ENCODE peak calls at places on chromosomes 6 and 20, in eight cellular contexts. E, V, D, U, A, H, Y and T are unnamed samples.

GRCh38 chr6:88006559-88006958 is 41.1 kb upstream of the SPACA1 start:
- DNase-seq in E (no peak), D (no peak), H (no peak), Y (no peak), U (no peak), V (no peak), A (no peak), T (no peak)

GRCh38 chr20:40897177-40897700 is 131.4 kb upstream of the TOP1 start:
- DNase-seq in V (no peak), Y (no peak), H (no peak), A (no peak), U (no peak), E (no peak), D (no peak), T (no peak)

GRCh38 chr6:40848868-40849524 is 190.0 kb downstream of the UNC5CL start:
- DNase-seq in Y (no peak), V (no peak), H (no peak), D (no peak), E (no peak), U (no peak), A (no peak), T (no peak)

GRCh38 chr6:41097467-41098090 is 24.8 kb downstream of the NFYA start:
- DNase-seq in A (no peak), E (no peak), H (no peak), D (no peak), U (no peak), V (no peak), Y (no peak), T (no peak)

GRCh38 chr20:57480444-57481152 is 44.3 kb downstream of the CTCFL start:
- DNase-seq in A (no peak), Y (no peak), V (no peak), U (no peak), E (no peak), H (no peak), D (no peak), T (no peak)

GRCh38 chr6:134161036-134161435 is 108.6 kb upstream of the SLC2A12 start:
- DNase-seq in Y (no peak), D (no peak), U (no peak), E (no peak), A (no peak), V (no peak), H (no peak), T (no peak)

GRCh38 chr20:53692465-53693067 is 98.9 kb upstream of the ZNF217 start:
- DNase-seq in U (peak), A (no peak), D (no peak), Y (peak), E (no peak), V (no peak), H (peak), T (no peak)

GRCh38 chr20:14142964-14143627 is 147.8 kb downstream of the MACROD2 start:
- DNase-seq in Y (peak), H (no peak), A (no peak), V (no peak), U (no peak), D (no peak), E (no peak), T (no peak)

GRCh38 chr6:14088600-14089168 is 28.9 kb upstream of the CD83 start:
- DNase-seq in E (no peak), V (no peak), D (peak), A (no peak), H (no peak), Y (no peak), U (no peak), T (no peak)

GRCh38 chr6:71376830-71377229 is 88.2 kb downstream of the OGFRL1 start:
- DNase-seq in H (no peak), D (no peak), V (no peak), E (no peak), Y (no peak), U (no peak), A (no peak), T (no peak)

GRCh38 chr20:2820896-2821869 is 5.0 kb downstream of the TMEM239 start:
- DNase-seq in E (no peak), H (no peak), Y (no peak), A (peak), U (no peak), D (peak), V (no peak), T (no peak)

GRCh38 chr6:155273438-155273837 is 9.6 kb downstream of the CLDN20 start:
- DNase-seq in A (no peak), D (no peak), Y (no peak), H (no peak), E (no peak), V (no peak), U (no peak), T (no peak)

GRCh38 chr20:62186887-62187866 is 4.3 kb downstream of the MTG2 start:
- DNase-seq in V (no peak), U (no peak), D (no peak), E (no peak), A (no peak), H (no peak), Y (no peak), T (no peak)

GRCh38 chr20:50538276-50538675 is 28.1 kb downstream of the PTPN1 start:
- DNase-seq in H (no peak), D (no peak), E (no peak), U (no peak), V (no peak), A (no peak), Y (no peak), T (no peak)

GRCh38 chr6:47934023-47934422 is 152.2 kb downstream of the OPN5 start:
- DNase-seq in H (no peak), U (no peak), D (no peak), Y (no peak), V (no peak), A (no peak), E (no peak), T (no peak)

GRCh38 chr6:28263946-28264345 is 3.0 kb upstream of the ZSCAN26 start:
- DNase-seq in V (no peak), D (no peak), H (no peak), A (no peak), U (no peak), Y (no peak), E (no peak), T (no peak)

GRCh38 chr20:52446421-52447231 is 255.0 kb upstream of the ZFP64 start:
- DNase-seq in A (no peak), D (no peak), H (no peak), V (no peak), U (no peak), E (no peak), Y (peak), T (no peak)

GRCh38 chr6:52620906-52621190 is 44.0 kb upstream of the TRAM2 start:
- DNase-seq in V (no peak), U (no peak), H (no peak), D (no peak), A (no peak), Y (no peak), E (no peak), T (no peak)

GRCh38 chr6:498795-499231 is 107.3 kb downstream of the IRF4 start:
- DNase-seq in D (no peak), U (no peak), A (no peak), Y (no peak), E (no peak), H (peak), V (no peak), T (no peak)

GRCh38 chr6:155077331-155077730 is 82.2 kb downstream of the TIAM2 start:
- DNase-seq in H (no peak), Y (peak), D (no peak), V (no peak), E (no peak), U (no peak), A (no peak), T (no peak)

GRCh38 chr20:56750430-56750829 is 121.3 kb downstream of the TFAP2C start:
- DNase-seq in Y (no peak), D (peak), H (no peak), V (no peak), U (no peak), A (peak), E (no peak), T (no peak)

GRCh38 chr20:41334036-41334435 is 6.6 kb upstream of the LPIN3 start:
- DNase-seq in Y (no peak), D (no peak), A (no peak), E (no peak), U (no peak), V (no peak), H (no peak), T (no peak)

GRCh38 chr6:133958782-133959181 is 5.8 kb downstream of the TBPL1 start:
- DNase-seq in E (no peak), U (no peak), D (no peak), A (no peak), V (no peak), H (no peak), Y (no peak), T (no peak)

GRCh38 chr6:107030151-107030550 is 2.2 kb downstream of the MTRES1 start:
- DNase-seq in Y (no peak), E (no peak), U (no peak), V (no peak), A (no peak), D (no peak), H (no peak), T (no peak)

GRCh38 chr6:136085370-136086115 is 164.6 kb downstream of the MTFR2 start:
- DNase-seq in Y (no peak), U (no peak), A (no peak), D (no peak), V (no peak), H (no peak), E (no peak), T (no peak)

GRCh38 chr6:56291278-56291917 is 44.0 kb upstream of the COL21A1 start:
- DNase-seq in D (no peak), H (no peak), E (no peak), Y (no peak), U (no peak), A (no peak), V (no peak), T (no peak)

GRCh38 chr6:41272591-41273175 is 13.8 kb downstream of the TREM1 start:
- DNase-seq in U (no peak), H (no peak), D (no peak), Y (no peak), V (no peak), E (no peak), A (no peak), T (peak)

GRCh38 chr6:29875257-29875656 is 47.6 kb downstream of the HLA-G start:
- DNase-seq in V (no peak), D (no peak), U (no peak), A (no peak), E (no peak), H (no peak), Y (no peak), T (no peak)

GRCh38 chr6:16243055-16243454 is 4.7 kb downstream of the GMPR start:
- DNase-seq in Y (no peak), H (no peak), V (peak), U (no peak), D (peak), A (no peak), E (no peak), T (no peak)

GRCh38 chr6:137362878-137363804 is 131.1 kb downstream of the OLIG3 start:
- DNase-seq in U (no peak), E (no peak), A (no peak), V (no peak), H (no peak), Y (no peak), D (no peak), T (no peak)

GRCh38 chr6:52994031-52994788 is 874 bp downstream of the GSTA4 start:
- DNase-seq in Y (peak), A (peak), V (no peak), H (peak), E (peak), D (peak), U (peak), T (no peak)

GRCh38 chr6:13615802-13616140 is 636 bp downstream of the NOL7 start:
- DNase-seq in U (peak), E (peak), V (peak), H (peak), A (peak), Y (peak), D (peak), T (no peak)

GRCh38 chr20:62704341-62704948 is 4.2 kb upstream of the NTSR1 start:
- DNase-seq in Y (peak), U (peak), V (peak), H (peak), D (peak), E (peak), A (peak), T (no peak)

GRCh38 chr6:118810420-118811027 is 83.4 kb upstream of the ASF1A start:
- DNase-seq in U (no peak), D (peak), A (no peak), V (peak), H (peak), Y (peak), E (no peak), T (no peak)

GRCh38 chr6:110816677-110817076 is 1.4 kb upstream of the CDK19 start:
- DNase-seq in A (no peak), E (no peak), V (no peak), U (no peak), Y (no peak), H (peak), D (no peak), T (no peak)

GRCh38 chr6:12066297-12066696 is 54.2 kb downstream of the HIVEP1 start:
- DNase-seq in V (no peak), E (no peak), Y (no peak), A (no peak), D (no peak), H (no peak), U (no peak), T (no peak)

GRCh38 chr6:128521302-128521632 is 868 bp upstream of the PTPRK start:
- DNase-seq in A (no peak), V (no peak), Y (peak), U (no peak), H (no peak), D (no peak), E (no peak), T (no peak)

GRCh38 chr6:128518531-128519131 is 1.8 kb downstream of the PTPRK start:
- DNase-seq in Y (no peak), H (no peak), E (no peak), U (no peak), D (no peak), A (no peak), V (no peak), T (no peak)

GRCh38 chr6:128519132-128519930 is 1.1 kb downstream of the PTPRK start:
- DNase-seq in Y (peak), A (peak), E (peak), U (peak), H (peak), D (peak), V (peak), T (no peak)

GRCh38 chr6:128519931-128520435 is 416 bp downstream of the PTPRK start:
- DNase-seq in V (peak), D (peak), A (no peak), E (no peak), U (peak), H (peak), Y (peak), T (no peak)

DNA sequence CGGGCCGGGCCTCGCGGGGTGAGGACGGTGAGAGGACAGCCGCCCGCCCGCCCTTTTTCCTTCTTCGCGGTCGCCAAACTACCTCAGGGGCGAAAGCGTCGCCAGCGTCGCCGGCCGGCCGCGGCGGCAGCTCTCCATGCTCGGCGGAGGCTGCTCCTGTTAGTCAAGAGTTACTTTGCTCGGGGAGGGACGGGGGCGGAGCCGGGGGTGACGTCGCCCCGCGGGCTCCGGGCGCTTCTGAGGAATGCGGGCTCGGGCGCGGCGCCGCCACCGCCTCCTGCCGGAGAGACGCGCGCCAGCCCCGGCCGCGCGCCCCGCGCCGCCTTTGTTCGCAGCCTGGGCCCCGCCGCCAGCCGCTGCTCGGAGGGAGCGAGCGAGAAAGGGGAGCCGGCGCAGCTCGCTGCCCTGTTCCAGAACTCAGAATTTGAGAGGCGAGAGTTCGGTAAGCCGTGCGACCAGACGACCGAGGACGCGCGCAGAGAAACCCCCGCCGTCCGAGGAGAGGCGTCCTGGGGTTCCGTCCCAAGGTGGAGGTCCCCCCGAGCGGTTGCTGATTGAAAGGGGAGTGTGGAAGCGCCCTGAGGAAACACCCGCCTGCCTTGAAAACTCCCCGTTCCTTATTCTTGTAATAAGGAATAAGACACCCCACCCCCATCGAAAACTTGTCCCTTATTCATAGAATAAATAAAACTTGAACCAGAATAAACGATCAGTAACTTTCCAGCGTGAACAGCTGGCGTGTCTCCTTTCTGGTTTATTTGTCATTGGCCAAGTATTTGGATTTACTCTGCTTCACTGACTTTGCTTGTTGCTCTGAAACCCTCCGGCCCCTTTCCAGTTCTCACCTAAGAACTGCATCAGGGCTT is at the start of gene PTPRK:
- DNase-seq in A (peak), V (peak), E (peak), Y (peak), U (peak), D (peak), H (peak), T (peak)
- TF ChIP-seq CTCF in A (peak), V (peak), E (no peak), Y (no peak), U (peak), D (no peak), H (peak), T (peak)

GRCh38 chr6:36686668-36687513 is 8.4 kb downstream of the CDKN1A start:
- DNase-seq in H (no peak), V (no peak), D (no peak), Y (no peak), E (no peak), U (no peak), A (no peak), T (no peak)

GRCh38 chr6:36683656-36684446 is 5.3 kb downstream of the CDKN1A start:
- DNase-seq in D (no peak), Y (no peak), V (no peak), E (no peak), A (no peak), H (no peak), U (no peak), T (no peak)

GRCh38 chr6:36685926-36686667 is 7.6 kb downstream of the CDKN1A start:
- DNase-seq in H (no peak), V (peak), Y (no peak), D (no peak), E (no peak), U (no peak), A (no peak), T (no peak)

GRCh38 chr6:36684447-36684812 is 5.9 kb downstream of the CDKN1A start:
- DNase-seq in H (no peak), Y (no peak), V (no peak), D (no peak), E (no peak), A (no peak), U (no peak), T (no peak)

DNA sequence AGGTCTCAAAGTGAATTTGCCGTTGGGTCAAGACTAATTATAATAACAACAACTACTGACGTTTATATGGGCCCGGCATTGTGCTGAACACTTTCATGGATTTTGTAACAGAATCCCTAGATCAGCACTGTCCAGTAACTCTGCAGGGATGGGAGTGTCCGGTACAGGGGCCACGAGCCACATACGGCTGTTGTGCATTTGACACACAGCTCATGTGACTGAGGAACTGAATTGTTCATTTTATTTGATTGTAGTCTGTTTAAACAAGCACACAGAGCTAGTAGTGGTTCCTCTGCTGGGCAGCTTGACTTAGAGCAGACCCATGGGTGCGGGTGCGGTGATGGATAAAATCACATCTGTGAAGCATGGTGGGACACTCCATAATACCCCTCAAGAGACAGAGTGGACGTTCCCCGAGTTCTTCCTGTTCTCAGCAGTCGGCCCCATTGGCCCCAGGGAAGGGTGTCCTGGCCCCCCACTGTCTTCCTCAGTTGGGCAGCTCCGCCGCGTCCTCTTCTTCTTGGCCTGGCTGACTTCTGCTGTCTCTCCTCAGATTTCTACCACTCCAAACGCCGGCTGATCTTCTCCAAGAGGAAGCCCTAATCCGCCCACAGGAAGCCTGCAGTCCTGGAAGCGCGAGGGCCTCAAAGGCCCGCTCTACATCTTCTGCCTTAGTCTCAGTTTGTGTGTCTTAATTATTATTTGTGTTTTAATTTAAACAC is 6.8 kb downstream of the CDKN1A start:
- DNase-seq in E (no peak), Y (no peak), H (no peak), A (no peak), D (no peak), V (no peak), U (no peak), T (no peak)
- TF ChIP-seq POLR2A in E (peak), Y (no peak), H (no peak), A (no peak), D (no peak), V (no peak), U (no peak), T (no peak)

DNA sequence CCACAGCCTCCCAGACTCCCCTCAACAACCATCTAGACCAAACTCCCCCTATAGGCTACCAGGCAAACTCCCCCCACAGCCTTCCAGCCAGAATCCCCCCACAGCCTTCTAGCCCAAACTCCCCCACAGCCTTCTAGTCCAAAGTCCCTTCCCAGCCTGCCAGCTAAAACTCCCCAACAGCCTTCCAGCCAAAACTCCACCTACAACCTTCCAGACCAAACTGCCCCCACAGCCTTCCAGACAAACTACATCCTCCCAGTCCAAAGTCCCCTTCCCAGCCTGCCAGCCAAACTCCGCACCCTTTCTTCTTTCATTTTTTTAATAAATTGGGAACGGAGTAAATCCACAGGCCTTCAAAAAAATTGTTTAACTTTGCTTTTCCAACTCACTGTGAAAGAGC is 37.4 kb upstream of the SYNDIG1 start:
- DNase-seq in H (peak), V (peak), U (peak), Y (no peak), D (no peak), A (peak), E (no peak), T (no peak)
- TF ChIP-seq CTCF in H (no peak), V (no peak), U (no peak), Y (no peak), D (no peak), A (no peak), E (no peak), T (no peak)

GRCh38 chr6:31740397-31741223 is 805 bp downstream of the MSH5 start:
- DNase-seq in H (peak), U (no peak), E (no peak), D (no peak), A (no peak), V (no peak), Y (no peak), T (no peak)
- TF ChIP-seq POLR2A in H (no peak), U (no peak), E (no peak), D (no peak), A (no peak), V (no peak), Y (no peak), T (no peak)